ENCODE peak calls at places on chromosomes 11 and 22, in four cellular contexts. One of them, this sample, is unnamed.

GRCh38 chr11:83881428-83881827 is 595.3 kb upstream of the CCDC90B start:
- DNase-seq in right lobe of liver: no peak
- DNase-seq in stomach: no peak
- DNase-seq in H1: no peak
- DNase-seq in this sample: no peak

GRCh38 chr11:117316197-117316961 is at the start of gene BACE1:
- DNase-seq in H1: peak
- DNase-seq in right lobe of liver: peak
- DNase-seq in stomach: peak
- DNase-seq in this sample: no peak

GRCh38 chr11:118931576-118931975 is 5.8 kb upstream of the BCL9L start:
- DNase-seq in H1: no peak
- DNase-seq in right lobe of liver: no peak
- DNase-seq in stomach: no peak
- DNase-seq in this sample: no peak

GRCh38 chr22:49667236-49667635 is 160.4 kb downstream of the BRD1 start:
- DNase-seq in right lobe of liver: no peak
- DNase-seq in stomach: no peak
- DNase-seq in H1: peak
- DNase-seq in this sample: no peak

GRCh38 chr22:36768141-36768540 is 7.8 kb downstream of the IFT27 start:
- DNase-seq in right lobe of liver: no peak
- DNase-seq in stomach: no peak
- DNase-seq in H1: no peak
- DNase-seq in this sample: no peak

GRCh38 chr11:93480756-93481155 is 62.4 kb downstream of the SMCO4 start:
- DNase-seq in stomach: no peak
- DNase-seq in right lobe of liver: no peak
- DNase-seq in H1: no peak
- DNase-seq in this sample: no peak

GRCh38 chr22:20128902-20129746 is 2.5 kb upstream of the ZDHHC8 start:
- DNase-seq in H1: peak
- DNase-seq in right lobe of liver: peak
- DNase-seq in stomach: peak
- DNase-seq in this sample: peak

GRCh38 chr22:22068025-22068424 is 85.4 kb upstream of the TOP3B start:
- DNase-seq in H1: no peak
- DNase-seq in right lobe of liver: no peak
- DNase-seq in stomach: no peak
- DNase-seq in this sample: no peak

GRCh38 chr11:2988996-2989395 is 3.1 kb downstream of the NAP1L4 start:
- DNase-seq in stomach: no peak
- DNase-seq in H1: no peak
- DNase-seq in right lobe of liver: no peak
- DNase-seq in this sample: peak

GRCh38 chr11:12159351-12160099 is 49.1 kb downstream of the MICAL2 start:
- DNase-seq in right lobe of liver: no peak
- DNase-seq in H1: no peak
- DNase-seq in stomach: no peak
- DNase-seq in this sample: peak

GRCh38 chr11:17720796-17721171 is 1.4 kb downstream of the MYOD1 start:
- DNase-seq in stomach: no peak
- DNase-seq in right lobe of liver: no peak
- DNase-seq in H1: peak
- DNase-seq in this sample: no peak

GRCh38 chr22:45413368-45414211 is at the start of the genes RIBC2 and SMC1B:
- DNase-seq in stomach: peak
- DNase-seq in right lobe of liver: peak
- DNase-seq in H1: peak
- DNase-seq in this sample: peak

DNA sequence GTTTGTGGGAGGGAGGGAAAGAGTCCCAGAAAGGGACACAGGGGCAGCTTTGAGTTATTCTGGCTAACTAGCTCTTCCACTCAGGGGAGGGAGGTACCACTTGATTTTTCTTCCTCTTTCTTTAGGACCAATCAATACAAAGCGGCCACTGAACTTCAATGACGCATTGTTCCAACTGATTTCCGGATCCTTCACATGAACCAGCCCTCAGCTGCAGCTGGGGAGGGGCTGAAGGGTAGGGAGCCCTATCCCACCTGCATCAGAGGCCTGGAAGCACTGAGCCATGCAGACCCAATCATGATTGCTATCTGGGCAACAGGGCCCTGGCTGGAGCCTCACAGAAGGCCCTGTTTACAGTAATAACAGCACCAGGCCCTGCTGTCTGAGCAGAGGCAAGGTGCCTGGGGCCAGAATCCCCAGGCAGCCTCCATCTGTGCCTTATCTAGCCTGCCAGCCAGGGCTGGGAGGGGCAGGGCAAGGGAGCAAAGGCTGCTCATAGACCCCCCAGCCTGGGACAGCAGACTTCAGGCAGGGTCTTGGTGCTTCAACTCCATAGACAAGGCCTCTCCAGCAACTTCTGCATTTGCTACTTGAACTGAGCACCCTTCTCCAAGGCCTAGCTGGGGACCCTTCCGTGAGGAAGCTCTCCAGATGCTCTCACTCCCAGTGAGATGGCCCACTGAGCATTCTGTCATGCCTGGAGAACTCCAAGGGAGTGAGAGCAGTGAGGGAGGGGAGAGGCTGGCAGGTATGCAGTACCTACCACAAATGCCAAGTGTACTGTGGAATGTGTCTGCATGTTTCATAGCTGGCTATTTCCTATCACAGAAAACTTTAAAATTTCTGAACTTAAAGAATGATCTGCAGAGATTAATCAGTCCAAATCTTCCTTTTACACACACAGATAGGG is 22.5 kb downstream of the CLPB start:
- DNase-seq in right lobe of liver: no peak
- DNase-seq in stomach: no peak
- DNase-seq in H1: no peak
- DNase-seq in this sample: peak
- TF ChIP-seq POLR2A in right lobe of liver: peak
- TF ChIP-seq POLR2A in stomach: no peak
- TF ChIP-seq POLR2A in H1: no peak
- TF ChIP-seq POLR2A in this sample: peak

DNA sequence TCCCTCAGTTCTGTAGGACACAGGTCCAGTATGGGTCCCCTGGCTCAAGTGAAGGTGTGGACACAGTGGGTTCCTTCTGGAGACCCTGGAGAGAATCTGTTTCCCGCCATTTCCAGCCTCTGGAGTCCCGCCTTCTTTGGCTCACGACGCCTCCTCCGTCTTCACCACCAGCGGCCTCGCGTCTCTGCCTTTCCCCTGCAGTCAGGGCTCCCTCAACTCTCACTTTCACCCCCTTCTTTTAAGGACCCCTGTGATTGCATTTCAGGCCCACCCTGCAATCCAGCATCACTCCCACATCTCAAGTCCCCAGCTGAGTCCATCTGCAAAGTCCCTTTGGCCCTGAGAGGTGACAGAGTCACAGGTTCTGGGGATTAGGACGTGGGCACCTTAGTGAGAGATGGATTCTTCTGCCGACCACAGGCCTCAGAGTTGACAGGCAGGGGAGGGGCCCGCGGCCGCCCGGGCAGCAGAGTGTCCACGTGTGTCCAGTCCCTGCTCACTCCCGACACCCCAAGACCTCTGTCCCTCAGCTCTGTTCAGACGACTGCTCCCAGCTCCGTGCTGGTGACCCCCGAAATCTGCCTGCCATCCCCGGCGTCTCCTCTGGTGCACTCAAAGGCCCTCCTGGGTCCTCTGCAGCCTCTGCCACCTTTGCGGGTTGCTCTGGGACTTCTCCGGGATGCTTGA is 36.9 kb upstream of the KRTAP5-7 start:
- DNase-seq in stomach: peak
- DNase-seq in right lobe of liver: peak
- DNase-seq in H1: no peak
- DNase-seq in this sample: no peak
- TF ChIP-seq POLR2A in stomach: no peak
- TF ChIP-seq POLR2A in right lobe of liver: no peak
- TF ChIP-seq POLR2A in H1: no peak
- TF ChIP-seq POLR2A in this sample: no peak

GRCh38 chr11:64745523-64746328 is 1.8 kb upstream of the RASGRP2 start:
- DNase-seq in H1: peak
- DNase-seq in stomach: peak
- DNase-seq in right lobe of liver: peak
- DNase-seq in this sample: no peak
- TF ChIP-seq POLR2A in H1: peak
- TF ChIP-seq POLR2A in stomach: no peak
- TF ChIP-seq POLR2A in right lobe of liver: peak
- TF ChIP-seq POLR2A in this sample: no peak

GRCh38 chr22:39502109-39502788 is at the start of gene MIEF1:
- DNase-seq in H1: peak
- DNase-seq in stomach: peak
- DNase-seq in right lobe of liver: peak
- DNase-seq in this sample: peak
- TF ChIP-seq POLR2A in H1: peak
- TF ChIP-seq POLR2A in stomach: no peak
- TF ChIP-seq POLR2A in right lobe of liver: peak
- TF ChIP-seq POLR2A in this sample: peak

GRCh38 chr11:80843266-80843974 is 1402.6 kb upstream of the TENM4 start:
- DNase-seq in stomach: no peak
- DNase-seq in right lobe of liver: no peak
- DNase-seq in H1: no peak
- DNase-seq in this sample: no peak

GRCh38 chr11:80846979-80847378 is 1406.1 kb upstream of the TENM4 start:
- DNase-seq in right lobe of liver: no peak
- DNase-seq in H1: no peak
- DNase-seq in stomach: no peak
- DNase-seq in this sample: no peak

GRCh38 chr11:80844110-80844509 is 1403.3 kb upstream of the TENM4 start:
- DNase-seq in right lobe of liver: no peak
- DNase-seq in H1: no peak
- DNase-seq in stomach: no peak
- DNase-seq in this sample: no peak

GRCh38 chr11:80846442-80846841 is 1405.6 kb upstream of the TENM4 start:
- DNase-seq in right lobe of liver: no peak
- DNase-seq in H1: no peak
- DNase-seq in stomach: no peak
- DNase-seq in this sample: no peak

DNA sequence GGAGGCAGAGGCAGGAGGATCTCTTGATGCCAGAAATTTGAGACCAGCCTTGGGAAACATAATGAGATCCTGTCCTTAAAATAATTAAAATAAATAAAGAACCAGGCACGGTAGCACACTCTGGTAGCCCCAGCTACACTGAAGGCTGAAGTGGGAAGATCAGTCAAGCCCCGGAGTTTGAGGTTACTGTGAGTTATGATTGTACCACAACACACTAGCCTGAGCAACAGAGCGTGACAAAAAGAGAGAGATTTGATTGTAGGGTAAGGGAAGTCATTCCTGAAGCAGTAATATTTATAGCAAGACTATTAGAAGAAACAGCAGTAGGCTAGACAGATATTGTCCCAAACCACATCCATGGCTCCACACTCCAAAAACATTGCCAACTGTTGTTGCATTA is 1408.4 kb upstream of the TENM4 start:
- DNase-seq in right lobe of liver: no peak
- DNase-seq in stomach: no peak
- DNase-seq in H1: no peak
- DNase-seq in this sample: no peak
- TF ChIP-seq POLR2A in right lobe of liver: no peak
- TF ChIP-seq POLR2A in stomach: no peak
- TF ChIP-seq POLR2A in H1: no peak
- TF ChIP-seq POLR2A in this sample: no peak

This sample was measured in erythroblast.